ENCODE peak calls at places on chromosomes 1 and 21, in seven cellular contexts. P is CD4-positive, alpha-beta memory T cell; Y is PC-9; M is brain microvascular endothelial cell; C is A549; S is psoas muscle; F is MM.1S. E is an unnamed sample.
A peak's percentile ranks its signal among the peaks of the same experiment; 100 is the strongest.

GRCh38 chr1:9500756-9501754 is 38.2 kb upstream of the SLC25A33 start:
- DNase-seq in P (no peak), Y (no peak), M (no peak), C (no peak), S (no peak), F (no peak), E (no peak)

GRCh38 chr21:33640697-33641338 is 723 bp downstream of the CRYZL1 start:
- DNase-seq in P (no peak), Y (no peak), M (no peak), C (no peak), S (no peak), F (peak; percentile 46), E (no peak)

GRCh38 chr1:234589064-234589765 is 20.8 kb downstream of the IRF2BP2 start:
- DNase-seq in P (no peak), Y (no peak), M (no peak), C (no peak), S (peak; percentile 57), F (no peak), E (no peak)

GRCh38 chr1:1365875-1366698 is 7.7 kb upstream of the MXRA8 start:
- DNase-seq in P (no peak), Y (peak; percentile 6), M (no peak), C (no peak), S (no peak), F (no peak), E (no peak)

GRCh38 chr1:152167835-152168534 is 9.0 kb upstream of the RPTN start:
- DNase-seq in P (no peak), Y (peak; percentile 96), M (peak; percentile 91), C (no peak), S (no peak), F (no peak), E (no peak)

GRCh38 chr1:235266325-235266724 is 61.7 kb downstream of the ARID4B start:
- DNase-seq in P (no peak), Y (no peak), M (no peak), C (no peak), S (no peak), F (no peak), E (no peak)

GRCh38 chr1:97093742-97094141 is 372.2 kb downstream of the PTBP2 start:
- DNase-seq in P (no peak), Y (no peak), M (peak; percentile 25), C (peak; percentile 1), S (no peak), F (no peak), E (no peak)

GRCh38 chr1:49104575-49104974 is 327.9 kb upstream of the BEND5 start:
- DNase-seq in P (no peak), Y (no peak), M (no peak), C (no peak), S (no peak), F (no peak), E (no peak)

GRCh38 chr1:173408886-173409285 is 68.2 kb upstream of the PRDX6 start:
- DNase-seq in P (no peak), Y (no peak), M (no peak), C (no peak), S (no peak), F (no peak), E (no peak)

GRCh38 chr1:229204863-229205777 is 65.8 kb upstream of the RAB4A start:
- DNase-seq in P (no peak), Y (no peak), M (no peak), C (no peak), S (no peak), F (no peak), E (peak; percentile 76)

GRCh38 chr1:89882348-89883029 is 61.7 kb downstream of the LRRC8D start:
- DNase-seq in P (no peak), Y (no peak), M (no peak), C (no peak), S (no peak), F (no peak), E (no peak)

GRCh38 chr1:90561926-90562325 is 155.2 kb downstream of the BARHL2 start:
- DNase-seq in P (no peak), Y (no peak), M (no peak), C (no peak), S (no peak), F (no peak), E (no peak)

GRCh38 chr1:77292551-77292950 is 10.7 kb downstream of the AK5 start:
- DNase-seq in P (no peak), Y (no peak), M (no peak), C (no peak), S (no peak), F (no peak), E (no peak)

DNA sequence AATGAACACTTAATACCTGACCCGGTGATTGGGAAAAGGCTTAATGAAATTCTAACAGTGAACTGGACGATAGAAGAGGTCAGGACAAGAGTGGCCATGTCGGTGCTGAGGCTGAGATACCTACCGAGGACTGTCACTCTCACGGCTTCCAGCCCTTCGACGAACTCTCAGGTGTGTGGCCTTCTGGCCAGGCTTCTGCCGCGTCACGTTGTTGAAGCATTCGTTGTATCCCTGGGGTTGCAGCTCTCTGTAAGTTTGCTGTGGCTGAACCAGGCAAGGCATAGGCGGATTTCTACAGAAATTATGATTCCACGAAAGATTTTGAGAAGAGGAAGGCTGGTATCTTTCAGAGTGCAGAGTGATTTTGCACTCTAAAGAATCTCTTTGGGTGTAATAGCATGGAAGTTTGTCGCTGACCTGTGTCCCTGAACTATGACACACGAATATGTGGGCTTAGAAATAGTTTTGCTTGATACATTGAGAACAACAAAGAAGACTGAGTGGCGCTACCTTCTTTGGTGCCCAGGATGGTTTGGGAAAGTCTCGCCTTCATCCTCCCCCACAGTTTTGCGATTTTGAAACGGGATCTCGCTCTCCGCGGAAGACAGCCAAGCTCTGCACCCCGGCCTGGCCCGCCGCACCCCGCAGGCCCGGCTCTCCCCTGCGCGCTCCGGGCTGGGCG is 403 bp upstream of the EPHX4 start:
- DNase-seq in P (no peak), Y (no peak), M (peak; percentile 2), C (no peak), S (no peak), F (no peak), E (no peak)
- H3K4me3 ChIP-seq in P (peak overlapping the region; percentile 58), Y (peak overlapping the region; percentile 95), M (peak overlapping the region; percentile 69), C (peak overlapping the region; percentile 66), S (peak overlapping the region; percentile 68), F (peak overlapping the region; percentile 41), E (peak overlapping the region; percentile 67)

DNA sequence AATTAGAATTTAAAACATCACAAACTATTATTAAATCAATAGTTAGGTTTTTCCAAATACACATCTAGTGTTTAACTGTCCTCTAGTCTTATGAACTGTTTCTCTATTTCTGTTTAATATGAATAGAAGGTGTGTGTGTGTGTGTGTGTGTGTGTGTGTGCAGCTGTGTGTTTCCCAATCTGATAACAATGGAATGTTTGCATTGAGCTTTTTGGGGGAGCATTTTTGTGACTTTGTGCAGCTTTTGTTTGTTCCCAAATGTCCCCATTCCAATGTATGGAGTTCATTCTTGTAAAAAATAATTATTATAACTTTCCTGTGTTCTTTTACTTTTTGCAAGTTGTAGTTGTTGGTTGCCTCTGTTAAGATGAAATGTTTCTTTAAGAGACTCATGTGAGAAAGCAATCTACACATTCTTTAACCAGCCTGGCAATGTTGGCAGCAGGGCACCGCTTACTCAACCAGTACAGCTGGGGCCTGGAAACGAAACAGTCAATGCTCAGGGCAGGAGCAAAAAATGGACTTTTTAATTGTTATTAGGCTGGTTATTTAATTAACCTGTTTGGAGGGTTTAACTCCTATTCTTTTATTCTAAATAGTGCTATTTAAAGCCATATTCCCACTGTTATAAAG is 354.3 kb downstream of the SRGAP2C start:
- DNase-seq in P (no peak), Y (no peak), M (no peak), C (no peak), S (no peak), F (no peak), E (no peak)
- H3K4me3 ChIP-seq in P (no peak overlapping the region), Y (no peak overlapping the region), M (no peak overlapping the region), C (no peak overlapping the region), S (no peak overlapping the region), F (no peak overlapping the region), E (no peak overlapping the region)

GRCh38 chr1:32741067-32741416 is 38.5 kb upstream of the SYNC start:
- DNase-seq in P (no peak), Y (no peak), M (no peak), C (no peak), S (no peak), F (no peak), E (no peak)
- H3K4me3 ChIP-seq in P (no peak overlapping the region), Y (peak overlapping the region; percentile 70), M (peak overlapping the region; percentile 48), C (peak overlapping the region; percentile 82), S (peak overlapping the region; percentile 78), F (peak overlapping the region; percentile 77), E (peak overlapping the region; percentile 81)

GRCh38 chr1:27527223-27527856 is 37.4 kb upstream of the WASF2 start:
- DNase-seq in P (peak; percentile 56), Y (no peak), M (no peak), C (no peak), S (peak; percentile 87), F (no peak), E (no peak)
- H3K4me3 ChIP-seq in P (peak overlapping the region; percentile 8), Y (peak overlapping the region; percentile 49), M (no peak overlapping the region), C (no peak overlapping the region), S (peak overlapping the region; percentile 71), F (peak overlapping the region; percentile 48), E (peak overlapping the region; percentile 77)

GRCh38 chr1:206921772-206922265 is at the start of gene FCMR:
- DNase-seq in P (peak; percentile 68), Y (no peak), M (no peak), C (no peak), S (no peak), F (peak; percentile 95), E (no peak)
- H3K4me3 ChIP-seq in P (peak within 1 kb of the TSS; percentile 94), Y (no peak within 1 kb of the TSS), M (no peak within 1 kb of the TSS), C (no peak within 1 kb of the TSS), S (no peak within 1 kb of the TSS), F (peak within 1 kb of the TSS; percentile 65), E (no peak within 1 kb of the TSS)

GRCh38 chr1:156118175-156118868 is 3.8 kb downstream of the LMNA start:
- DNase-seq in P (no peak), Y (no peak), M (no peak), C (no peak), S (peak; percentile 91), F (no peak), E (no peak)
- H3K4me3 ChIP-seq in P (no peak overlapping the region), Y (peak overlapping the region; percentile 100), M (peak overlapping the region; percentile 39), C (peak overlapping the region; percentile 99), S (peak overlapping the region; percentile 99), F (no peak overlapping the region), E (peak overlapping the region; percentile 16)

DNA sequence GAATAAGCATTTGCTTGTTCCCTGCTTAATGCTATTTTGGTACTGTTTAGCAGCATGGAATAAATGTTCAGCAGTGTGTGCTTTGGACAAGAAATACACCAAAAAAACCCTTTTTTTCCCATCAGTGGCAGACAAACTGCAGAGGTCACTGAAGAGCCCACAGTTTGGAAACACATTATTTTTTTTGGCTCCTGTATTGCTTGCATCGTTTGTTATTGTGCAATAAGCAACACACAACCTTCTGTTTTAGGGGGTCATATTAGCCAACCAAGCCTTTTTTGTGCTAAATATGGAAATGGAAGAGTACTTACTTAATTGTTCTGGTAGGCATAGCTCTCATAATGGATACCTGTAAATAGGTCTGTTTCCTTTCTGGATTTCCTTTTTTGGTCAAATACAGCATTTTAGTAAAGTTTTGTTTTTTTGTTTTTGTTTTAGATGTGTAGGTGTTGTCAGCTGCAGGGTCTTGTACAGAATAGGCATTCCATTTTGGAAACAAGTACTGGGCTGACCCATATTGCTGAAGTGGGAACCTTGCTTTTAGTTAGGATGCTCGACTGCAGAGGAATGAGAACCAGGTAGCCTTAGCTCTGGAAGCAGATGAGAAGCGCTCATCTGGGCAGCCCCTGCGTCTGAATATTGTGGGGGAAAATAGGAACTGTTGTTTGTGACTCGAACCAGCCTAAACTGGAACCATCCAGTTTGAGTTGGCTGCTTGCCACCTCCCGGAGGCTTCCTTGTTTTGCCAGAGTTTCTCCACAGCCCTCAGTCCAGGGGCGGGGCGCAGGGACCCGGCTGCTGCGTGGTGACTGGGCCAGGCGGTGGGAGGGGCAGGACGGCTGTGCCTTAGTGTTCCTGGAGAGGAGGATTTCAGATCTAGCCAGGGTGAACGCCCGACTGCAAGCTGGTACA is 38.5 kb downstream of the SPEN start:
- DNase-seq in P (no peak), Y (peak; percentile 74), M (peak; percentile 94), C (peak; percentile 55), S (peak; percentile 98), F (no peak), E (peak; percentile 79)
- H3K4me3 ChIP-seq in P (no peak overlapping the region), Y (peak overlapping the region; percentile 38), M (peak overlapping the region; percentile 47), C (peak overlapping the region; percentile 36), S (peak overlapping the region; percentile 61), F (no peak overlapping the region), E (peak overlapping the region; percentile 75)

E was measured in SK-N-MC.